ENCODE peak calls at places on chromosomes 2 and 18, in five cellular contexts. V is lower lobe of right lung, H is ascending aorta, D is tibial nerve, U is AG04450. B is an unnamed sample.

GRCh38 chr2:109304731-109305470 is 175.9 kb downstream of the SH3RF3 start:
- DNase-seq in V (no peak), H (no peak), U (no peak), D (no peak), B (no peak)

GRCh38 chr2:112881217-112882000 is 29.6 kb upstream of the IL37 start:
- DNase-seq in H (no peak), D (no peak), U (peak), V (peak), B (peak)

GRCh38 chr18:63472380-63472779 is 4.4 kb upstream of the SERPINB5 start:
- DNase-seq in U (no peak), D (no peak), V (no peak), H (no peak), B (no peak)

GRCh38 chr2:216006164-216006663 is 7.1 kb downstream of the MREG start:
- DNase-seq in D (no peak), U (no peak), H (no peak), V (peak), B (no peak)

GRCh38 chr2:236816197-236817170 is 246.9 kb downstream of the ACKR3 start:
- DNase-seq in V (no peak), U (no peak), H (no peak), D (no peak), B (no peak)

GRCh38 chr2:54986266-54986665 is 64.0 kb downstream of the RTN4 start:
- DNase-seq in D (no peak), U (no peak), H (no peak), V (no peak), B (no peak)

GRCh38 chr2:43219383-43220228 is 6.8 kb downstream of the ZFP36L2 start:
- DNase-seq in U (no peak), D (peak), H (peak), V (peak), B (peak)

GRCh38 chr2:219514196-219514761 is at the start of gene ASIC4:
- DNase-seq in H (no peak), U (no peak), V (no peak), D (no peak), B (no peak)

GRCh38 chr2:1502891-1503304 is 89.6 kb downstream of the TPO start:
- DNase-seq in U (no peak), H (no peak), V (peak), D (no peak), B (peak)

GRCh38 chr2:27893031-27893430 is 2.5 kb downstream of the BABAM2 start:
- DNase-seq in D (no peak), H (no peak), U (no peak), V (no peak), B (no peak)

GRCh38 chr2:226699321-226699720 is 100.3 kb downstream of the IRS1 start:
- DNase-seq in U (no peak), V (no peak), H (no peak), D (peak), B (peak)

GRCh38 chr2:238095143-238095542 is 5.0 kb upstream of the ESPNL start:
- DNase-seq in H (no peak), D (no peak), V (no peak), U (no peak), B (no peak)

GRCh38 chr2:200703132-200703925 is 108.4 kb upstream of the BZW1 start:
- DNase-seq in V (no peak), D (no peak), H (no peak), U (peak), B (no peak)

GRCh38 chr2:61853848-61854434 is at the start of gene FAM161A:
- DNase-seq in H (peak), U (peak), V (peak), D (peak), B (peak)

GRCh38 chr2:150280255-150280654 is 207.2 kb downstream of the RND3 start:
- DNase-seq in U (peak), V (no peak), H (no peak), D (peak), B (no peak)

GRCh38 chr2:74457549-74458131 is 598 bp upstream of the WBP1 start:
- DNase-seq in V (peak), U (no peak), D (peak), H (peak), B (peak)

GRCh38 chr2:174965992-174966789 is 39.0 kb downstream of the CHN1 start:
- DNase-seq in H (no peak), U (no peak), V (no peak), D (no peak), B (no peak)
- H3K27ac ChIP-seq in H (no peak), U (no peak), V (peak), D (peak), B (peak)

DNA sequence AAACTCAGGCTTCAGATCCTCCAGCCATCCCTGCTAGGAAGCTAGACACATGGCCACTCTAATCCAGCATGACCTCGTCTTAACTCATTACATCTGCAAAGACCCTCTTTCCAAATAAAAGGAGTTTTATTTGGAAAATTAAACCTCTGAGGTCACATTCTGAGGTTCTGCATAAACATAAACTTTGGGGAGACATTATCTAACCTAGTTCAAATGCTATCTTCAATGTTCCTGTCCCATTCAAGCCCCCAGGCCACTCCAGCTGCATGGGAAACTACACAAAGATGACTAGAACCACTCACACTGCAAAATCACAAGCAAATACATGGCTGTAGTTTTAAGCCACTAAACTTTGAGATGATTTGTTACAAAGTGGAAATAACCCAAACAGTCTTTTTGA is 99.0 kb upstream of the RNF152 start:
- DNase-seq in H (no peak), D (no peak), U (no peak), V (no peak), B (no peak)
- H3K4me3 ChIP-seq in H (no peak), D (no peak), U (no peak), V (no peak), B (no peak)

GRCh38 chr2:167843203-167843602 is 404.2 kb downstream of the STK39 start:
- DNase-seq in V (no peak), D (no peak), H (no peak), U (no peak), B (no peak)
- H3K27ac ChIP-seq in V (no peak), D (no peak), H (no peak), U (no peak), B (no peak)

GRCh38 chr2:222670191-222671038 is 1.0 kb upstream of the MOGAT1 start:
- DNase-seq in H (no peak), U (no peak), D (no peak), V (no peak), B (no peak)
- H3K4me3 ChIP-seq in H (no peak), U (no peak), D (no peak), V (no peak), B (no peak)

DNA sequence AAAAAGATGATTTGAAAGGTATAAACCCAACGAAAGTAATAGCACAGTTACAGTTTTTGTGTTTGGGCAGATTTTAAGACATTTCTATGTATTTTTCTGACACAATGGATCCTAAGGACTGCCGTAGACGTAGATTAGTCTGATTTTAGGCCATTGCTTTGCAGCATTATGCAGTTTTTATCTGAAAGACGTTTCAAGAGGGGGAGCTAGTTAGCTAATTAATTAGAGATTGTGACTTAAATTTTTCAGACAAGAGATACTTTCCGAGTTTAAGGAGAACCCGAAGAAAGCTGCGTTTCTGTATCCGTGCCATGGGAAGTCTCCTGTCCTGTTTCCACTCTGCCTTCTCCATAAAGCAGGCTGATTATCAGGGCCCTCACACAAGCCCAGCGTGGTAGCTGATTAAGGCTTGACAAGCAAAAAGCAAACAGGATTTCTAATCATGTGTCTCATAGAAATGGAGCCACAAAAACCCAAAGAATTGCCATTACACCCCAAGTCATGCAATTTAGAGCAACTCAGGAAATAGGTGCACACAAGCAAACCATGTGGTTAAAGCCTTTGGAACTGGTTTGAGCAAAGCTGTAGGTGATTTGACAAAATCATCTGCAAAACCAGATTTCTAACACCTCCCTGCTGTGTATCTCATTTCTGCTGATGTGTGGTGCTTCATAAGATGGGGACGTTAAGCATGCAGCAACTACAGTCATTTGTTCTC is 808.1 kb downstream of the RNF144A start:
- DNase-seq in D (no peak), V (no peak), H (no peak), U (no peak), B (no peak)
- H3K27ac ChIP-seq in D (no peak), V (no peak), H (no peak), U (no peak), B (no peak)

GRCh38 chr2:45820048-45820447 is 168.6 kb downstream of the PRKCE start:
- DNase-seq in U (no peak), V (no peak), H (no peak), D (no peak), B (no peak)

GRCh38 chr2:45823723-45824206 is 172.3 kb downstream of the PRKCE start:
- DNase-seq in U (no peak), H (peak), V (peak), D (no peak), B (peak)

GRCh38 chr2:45822272-45822630 is 170.8 kb downstream of the PRKCE start:
- DNase-seq in H (no peak), U (no peak), V (no peak), D (no peak), B (no peak)

GRCh38 chr2:45825001-45825651 is 173.7 kb downstream of the PRKCE start:
- DNase-seq in U (no peak), D (no peak), V (no peak), H (no peak), B (no peak)

GRCh38 chr2:45821558-45822271 is 170.2 kb downstream of the PRKCE start:
- DNase-seq in H (peak), U (no peak), V (peak), D (peak), B (no peak)
- H3K4me3 ChIP-seq in H (no peak), U (no peak), V (no peak), D (no peak), B (no peak)

DNA sequence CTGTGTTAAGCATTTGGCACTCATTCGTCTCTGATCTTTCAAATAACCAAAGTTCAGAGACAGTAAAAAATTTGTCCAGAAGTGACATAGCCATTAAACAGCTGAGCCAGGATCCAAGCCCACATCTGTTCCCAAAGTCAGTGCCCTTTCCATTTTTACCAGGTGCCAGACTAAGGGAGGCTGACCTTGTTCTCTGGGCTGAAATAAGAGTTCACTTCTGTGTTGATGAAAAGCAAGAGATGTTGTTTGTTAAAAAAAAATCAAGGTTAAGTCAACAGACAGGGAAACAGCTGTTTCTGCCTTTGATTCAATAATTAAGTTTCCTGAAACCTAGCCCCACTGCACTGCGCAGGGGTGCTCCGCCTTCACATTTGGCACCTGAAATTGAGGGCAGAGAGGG is 117.1 kb downstream of the PRKRA start:
- DNase-seq in H (no peak), U (no peak), D (no peak), V (no peak), B (no peak)
- H3K27ac ChIP-seq in H (no peak), U (no peak), D (no peak), V (no peak), B (no peak)

GRCh38 chr2:239154971-239155805 is 245.6 kb downstream of the HDAC4 start:
- DNase-seq in H (peak), V (peak), U (no peak), D (peak), B (peak)

GRCh38 chr2:239153806-239154591 is 246.8 kb downstream of the HDAC4 start:
- DNase-seq in D (peak), U (no peak), H (peak), V (peak), B (peak)

GRCh38 chr2:239151201-239152131 is 249.4 kb downstream of the HDAC4 start:
- DNase-seq in V (peak), D (peak), U (no peak), H (peak), B (peak)

GRCh38 chr2:239152239-239152915 is 248.4 kb downstream of the HDAC4 start:
- DNase-seq in H (peak), D (peak), U (no peak), V (peak), B (peak)

DNA sequence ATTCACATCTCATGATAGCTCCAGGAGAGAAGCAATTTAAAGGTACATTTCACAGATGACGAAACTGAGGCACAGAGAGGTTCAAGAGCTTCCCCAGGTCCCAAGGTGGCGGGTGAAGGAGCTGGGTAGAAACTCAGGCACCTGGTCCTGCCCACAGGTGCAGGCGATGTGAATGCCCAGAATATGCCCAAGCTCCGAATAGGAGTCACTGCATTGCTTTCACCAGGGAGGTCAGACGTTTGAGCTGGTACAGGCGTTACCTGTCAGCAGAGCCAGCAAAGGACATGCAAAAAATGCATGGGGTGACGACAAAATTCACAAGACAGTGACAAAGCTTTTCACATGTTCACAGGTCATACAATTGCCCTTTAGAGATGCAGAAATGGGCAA is 247.9 kb downstream of the HDAC4 start:
- DNase-seq in D (no peak), V (no peak), U (no peak), H (peak), B (peak)
- H3K4me3 ChIP-seq in D (no peak), V (no peak), U (no peak), H (no peak), B (no peak)

DNA sequence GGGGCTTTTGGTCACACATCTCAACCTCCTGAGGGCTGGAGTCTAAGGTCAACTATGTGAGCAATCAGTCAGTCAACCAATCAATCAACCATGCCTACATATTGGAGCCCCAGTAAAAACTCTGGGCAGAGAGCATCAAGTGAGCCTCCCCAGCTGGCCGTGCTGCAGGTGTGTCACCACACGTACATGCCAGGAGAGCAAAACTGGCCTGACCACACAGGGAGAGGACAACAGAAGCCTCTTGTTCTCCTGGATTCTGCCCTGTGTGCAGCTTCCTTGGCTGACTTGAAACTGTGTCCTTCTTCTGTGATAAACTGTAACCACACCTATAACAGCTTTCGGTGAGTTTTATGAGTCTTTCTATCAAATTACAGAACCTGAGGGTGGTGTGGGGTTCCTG is 25.9 kb downstream of the GPR35 start:
- DNase-seq in D (no peak), U (no peak), H (no peak), V (no peak), B (no peak)
- H3K27ac ChIP-seq in D (no peak), U (no peak), H (no peak), V (no peak), B (no peak)